ENCODE peak calls at places on chromosome 14, in eight cellular contexts. U is K562, H is heart right ventricle, M is left lung, Q is tibial nerve, I is breast epithelium, B is neural progenitor cell, L is ovary. C is an unnamed sample.

GRCh38 chr14:95513261-95513660 is 3.2 kb downstream of the SYNE3 start:
- DNase-seq in H (no peak), L (peak), Q (no peak), U (no peak), I (no peak), M (no peak), B (no peak), C (no peak)

GRCh38 chr14:50109342-50109741 is 7.0 kb downstream of the VCPKMT start:
- DNase-seq in Q (no peak), H (no peak), M (no peak), B (no peak), U (no peak), L (no peak), I (no peak), C (no peak)

GRCh38 chr14:48536318-48536717 is 860.9 kb upstream of the MDGA2 start:
- DNase-seq in I (no peak), H (no peak), B (peak), M (no peak), U (no peak), L (no peak), Q (no peak), C (no peak)

GRCh38 chr14:106690333-106690891 is 1164.0 kb downstream of the TMEM121 start:
- DNase-seq in L (no peak), U (no peak), I (no peak), H (no peak), B (no peak), M (no peak), Q (no peak), C (no peak)

GRCh38 chr14:30972882-30973582 is 52.4 kb upstream of the AP4S1 start:
- DNase-seq in H (no peak), B (no peak), L (no peak), U (no peak), Q (no peak), I (no peak), M (no peak), C (no peak)

GRCh38 chr14:59997496-59997895 is 77.6 kb downstream of the LRRC9 start:
- DNase-seq in U (no peak), H (no peak), I (no peak), L (no peak), Q (no peak), B (no peak), M (no peak), C (no peak)

GRCh38 chr14:87745507-87746118 is 247.4 kb downstream of the GALC start:
- DNase-seq in B (peak), I (no peak), H (no peak), L (no peak), M (no peak), U (peak), Q (no peak), C (no peak)

GRCh38 chr14:41899416-41899815 is 292.7 kb downstream of the LRFN5 start:
- DNase-seq in L (no peak), H (no peak), U (no peak), M (no peak), I (no peak), Q (no peak), B (no peak), C (no peak)

GRCh38 chr14:35929171-35929570 is 103.0 kb downstream of the BRMS1L start:
- DNase-seq in H (no peak), B (no peak), I (no peak), L (no peak), U (no peak), Q (no peak), M (no peak), C (no peak)

GRCh38 chr14:25111061-25111601 is 61.2 kb upstream of the STXBP6 start:
- DNase-seq in U (no peak), I (no peak), H (no peak), M (no peak), L (no peak), B (no peak), Q (no peak), C (no peak)

GRCh38 chr14:45698462-45699134 is 445.6 kb upstream of the MIS18BP1 start:
- DNase-seq in B (no peak), M (no peak), H (no peak), L (no peak), I (no peak), U (no peak), Q (no peak), C (no peak)

GRCh38 chr14:57461777-57462320 is 31.8 kb downstream of the CCDC198 start:
- DNase-seq in H (no peak), M (no peak), B (no peak), I (no peak), Q (no peak), U (no peak), L (no peak), C (no peak)

GRCh38 chr14:70666364-70666691 is 24.6 kb downstream of the TTC9 start:
- DNase-seq in H (no peak), M (no peak), I (no peak), U (no peak), B (no peak), L (no peak), Q (no peak), C (no peak)

GRCh38 chr14:55383039-55383438 is 28.6 kb downstream of the ATG14 start:
- DNase-seq in I (no peak), Q (no peak), M (no peak), H (no peak), B (no peak), U (no peak), L (no peak), C (no peak)

GRCh38 chr14:106694638-106695393 is 1168.4 kb downstream of the TMEM121 start:
- DNase-seq in I (no peak), B (no peak), M (no peak), L (no peak), U (no peak), H (peak), Q (no peak), C (no peak)

GRCh38 chr14:59389936-59390335 is 75.2 kb downstream of the GPR135 start:
- DNase-seq in H (no peak), L (no peak), I (no peak), B (no peak), Q (no peak), M (no peak), U (no peak), C (no peak)

GRCh38 chr14:34965912-34966311 is 16.9 kb upstream of the SRP54 start:
- DNase-seq in M (no peak), Q (no peak), I (no peak), B (no peak), H (no peak), L (no peak), U (no peak), C (no peak)

GRCh38 chr14:76724827-76725550 is 36.3 kb upstream of the VASH1 start:
- DNase-seq in U (no peak), L (no peak), B (no peak), Q (no peak), M (no peak), H (no peak), I (no peak), C (no peak)

GRCh38 chr14:76699901-76700590 is 61.2 kb upstream of the VASH1 start:
- DNase-seq in U (no peak), H (no peak), L (no peak), M (no peak), B (no peak), Q (no peak), I (no peak), C (no peak)

GRCh38 chr14:44567997-44568396 is 60.9 kb upstream of the FSCB start:
- DNase-seq in I (no peak), H (no peak), Q (no peak), L (no peak), U (no peak), B (no peak), M (no peak), C (no peak)

GRCh38 chr14:105197274-105197673 is 16.2 kb upstream of the NUDT14 start:
- DNase-seq in Q (no peak), B (peak), U (no peak), M (no peak), H (peak), I (no peak), L (no peak), C (no peak)

GRCh38 chr14:103103461-103104388 is 9.2 kb downstream of the EXOC3L4 start:
- DNase-seq in U (no peak), B (no peak), Q (no peak), I (no peak), L (no peak), M (peak), H (peak), C (no peak)

GRCh38 chr14:100537701-100538565 is 49.3 kb downstream of the BEGAIN start:
- DNase-seq in H (peak), B (no peak), Q (peak), M (peak), I (peak), U (no peak), L (peak), C (peak)

GRCh38 chr14:62162998-62163589 is 400.9 kb downstream of the SNAPC1 start:
- DNase-seq in I (no peak), B (peak), L (no peak), U (peak), Q (no peak), H (no peak), M (no peak), C (no peak)

GRCh38 chr14:62710811-62711210 is 334.4 kb downstream of the KCNH5 start:
- DNase-seq in M (no peak), Q (no peak), H (no peak), B (no peak), L (no peak), U (no peak), I (no peak), C (no peak)

GRCh38 chr14:78705989-78706388 is 535.8 kb downstream of the NRXN3 start:
- DNase-seq in I (no peak), L (no peak), M (no peak), B (no peak), H (no peak), Q (no peak), U (no peak), C (no peak)

GRCh38 chr14:33938131-33938949 is 12.5 kb downstream of the EGLN3 start:
- DNase-seq in I (peak), B (peak), H (peak), Q (no peak), M (peak), U (peak), L (peak), C (no peak)

GRCh38 chr14:99602054-99602787 is 1.8 kb downstream of the CCDC85C start:
- DNase-seq in Q (no peak), M (no peak), L (no peak), I (no peak), B (peak), H (no peak), U (no peak), C (no peak)

GRCh38 chr14:55712505-55712904 is 132.5 kb downstream of the KTN1 start:
- DNase-seq in U (no peak), M (peak), I (no peak), B (no peak), Q (no peak), H (peak), L (no peak), C (no peak)

GRCh38 chr14:46405095-46405494 is 246.5 kb downstream of the RPL10L start:
- DNase-seq in U (no peak), H (no peak), B (no peak), L (no peak), Q (no peak), I (no peak), M (no peak), C (no peak)

GRCh38 chr14:64444984-64445845 is 20.1 kb upstream of the AKAP5 start:
- DNase-seq in H (no peak), U (no peak), L (no peak), M (no peak), I (no peak), Q (no peak), B (no peak), C (no peak)
- TF ChIP-seq CTCF in H (no peak), U (no peak), L (no peak), M (no peak), I (no peak), Q (no peak), B (no peak), C (no peak)

GRCh38 chr14:26206640-26207039 is 391.2 kb downstream of the NOVA1 start:
- DNase-seq in Q (no peak), U (no peak), B (no peak), H (no peak), M (no peak), I (no peak), L (no peak), C (no peak)

GRCh38 chr14:26200675-26201074 is 397.2 kb downstream of the NOVA1 start:
- DNase-seq in B (no peak), M (no peak), Q (no peak), I (no peak), H (no peak), U (no peak), L (no peak), C (no peak)

GRCh38 chr14:26199599-26200370 is 398.0 kb downstream of the NOVA1 start:
- DNase-seq in U (no peak), M (no peak), B (no peak), Q (no peak), H (no peak), I (no peak), L (no peak), C (no peak)

GRCh38 chr14:26204362-26204953 is 393.4 kb downstream of the NOVA1 start:
- DNase-seq in M (no peak), L (no peak), H (no peak), Q (no peak), B (peak), U (no peak), I (no peak), C (no peak)

DNA sequence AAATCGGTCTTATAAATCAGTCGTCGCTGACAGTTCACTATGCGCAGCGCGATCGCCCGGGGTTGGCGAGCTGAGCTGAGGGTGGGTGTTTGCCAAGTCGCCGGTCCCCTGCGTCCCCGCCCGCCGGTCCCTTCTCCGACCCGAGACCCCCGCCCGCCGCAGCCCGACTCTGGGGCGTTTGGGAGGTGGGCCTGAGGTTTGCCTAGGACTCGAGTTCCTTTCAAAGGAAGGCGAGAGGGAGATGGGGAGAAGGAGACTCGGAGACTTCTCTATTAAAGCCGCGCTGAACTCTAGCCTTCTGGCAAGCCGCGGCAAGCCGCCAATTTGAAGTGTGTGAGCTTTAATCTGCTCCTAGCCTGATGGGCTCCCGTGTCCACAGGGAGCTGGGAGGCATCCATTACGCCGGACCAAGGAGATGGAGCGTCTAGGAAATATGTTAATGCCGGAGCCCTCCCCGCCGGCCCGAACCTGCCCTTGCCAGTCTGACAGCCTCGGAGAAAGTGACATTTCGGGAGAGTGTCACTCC is 392.8 kb downstream of the NOVA1 start:
- DNase-seq in L (peak), B (peak), U (no peak), M (peak), I (peak), Q (peak), H (peak), C (no peak)
- H3K4me3 ChIP-seq in L (peak), B (peak), U (no peak), M (peak), I (peak), Q (peak), H (peak), C (peak)

GRCh38 chr14:80606347-80606772 is 335.2 kb downstream of the CEP128 start:
- DNase-seq in I (no peak), L (no peak), Q (no peak), U (no peak), M (no peak), B (no peak), H (no peak), C (no peak)
- H3K27ac ChIP-seq in I (no peak), L (no peak), Q (peak), U (no peak), M (no peak), B (no peak), H (peak), C (no peak)

DNA sequence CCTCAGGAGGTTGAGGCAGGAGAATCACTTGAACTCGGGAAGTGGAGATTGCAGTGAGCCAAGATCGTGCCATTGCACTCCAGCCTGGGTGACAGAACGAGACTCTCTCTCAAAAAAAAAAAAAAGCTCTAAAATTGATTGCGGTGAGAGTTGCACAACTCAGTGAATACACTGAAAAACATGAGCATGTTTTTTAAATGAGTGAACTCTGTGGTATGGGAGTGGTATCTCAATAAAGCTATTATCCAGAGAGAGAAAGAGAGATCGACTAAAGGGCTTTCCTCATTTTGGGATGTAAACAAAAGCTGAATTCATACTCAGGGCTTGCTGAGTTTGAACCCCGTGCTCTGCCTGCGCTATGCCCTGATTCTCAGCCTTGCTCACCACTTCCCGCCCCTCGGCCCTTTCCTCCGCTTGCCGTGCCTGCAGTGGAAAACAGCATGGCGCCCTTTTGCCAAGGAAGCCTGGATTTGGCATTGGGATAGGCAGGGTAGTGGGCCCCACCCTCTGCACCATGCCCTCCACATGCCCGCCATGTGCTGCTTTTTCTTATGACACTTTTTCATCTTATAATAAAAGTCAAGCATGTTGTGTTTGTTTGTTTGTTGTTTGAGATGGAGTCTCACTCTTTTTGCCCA is 102.5 kb downstream of the LGMN start:
- DNase-seq in U (no peak), B (no peak), M (no peak), L (no peak), I (no peak), Q (no peak), H (no peak), C (no peak)
- TF ChIP-seq CTCF in U (no peak), B (no peak), M (no peak), L (no peak), I (no peak), Q (no peak), H (no peak), C (no peak)

GRCh38 chr14:104126753-104127152 is 11.6 kb upstream of the KIF26A start:
- DNase-seq in H (no peak), B (no peak), I (no peak), L (no peak), M (no peak), Q (no peak), U (no peak), C (no peak)
- H3K4me3 ChIP-seq in H (no peak), B (no peak), I (no peak), L (no peak), M (no peak), Q (no peak), U (no peak), C (no peak)

DNA sequence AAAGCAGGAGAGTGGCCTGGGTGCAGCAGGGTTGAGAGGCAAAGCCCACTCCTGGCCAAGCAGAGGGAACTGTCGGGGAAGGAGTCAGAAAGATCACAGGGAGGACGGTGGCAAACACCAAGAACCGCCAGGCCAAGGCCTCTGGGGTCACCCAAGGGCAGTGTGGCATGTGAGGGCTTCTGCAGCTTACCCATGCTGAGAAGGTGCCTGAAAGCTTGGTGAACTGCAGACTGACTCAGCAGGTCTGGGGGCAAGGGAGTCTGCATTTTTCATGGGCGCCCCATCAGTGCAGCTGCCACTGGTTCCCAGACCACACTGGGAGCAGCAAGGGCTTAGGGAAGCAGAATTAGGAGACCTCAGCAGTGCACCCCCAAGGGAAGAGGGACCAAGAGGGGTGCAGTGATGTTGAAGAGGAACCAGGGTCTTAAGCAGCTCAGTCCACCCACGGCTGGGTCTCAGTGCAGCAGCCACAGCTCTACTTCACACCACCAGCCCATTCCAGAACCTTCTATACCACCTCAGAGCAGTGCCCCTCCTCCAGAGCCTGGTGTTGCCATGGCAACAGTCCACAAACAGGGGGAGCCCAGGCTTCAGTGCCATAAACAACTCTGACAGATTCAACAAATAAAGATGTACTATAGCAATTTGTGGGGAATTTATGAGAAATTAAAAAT is 59.4 kb downstream of the ITPK1 start:
- DNase-seq in M (peak), B (peak), U (peak), Q (no peak), L (no peak), I (no peak), H (no peak), C (no peak)
- H3K27ac ChIP-seq in M (no peak), B (no peak), U (no peak), Q (peak), L (no peak), I (no peak), H (peak), C (peak)

DNA sequence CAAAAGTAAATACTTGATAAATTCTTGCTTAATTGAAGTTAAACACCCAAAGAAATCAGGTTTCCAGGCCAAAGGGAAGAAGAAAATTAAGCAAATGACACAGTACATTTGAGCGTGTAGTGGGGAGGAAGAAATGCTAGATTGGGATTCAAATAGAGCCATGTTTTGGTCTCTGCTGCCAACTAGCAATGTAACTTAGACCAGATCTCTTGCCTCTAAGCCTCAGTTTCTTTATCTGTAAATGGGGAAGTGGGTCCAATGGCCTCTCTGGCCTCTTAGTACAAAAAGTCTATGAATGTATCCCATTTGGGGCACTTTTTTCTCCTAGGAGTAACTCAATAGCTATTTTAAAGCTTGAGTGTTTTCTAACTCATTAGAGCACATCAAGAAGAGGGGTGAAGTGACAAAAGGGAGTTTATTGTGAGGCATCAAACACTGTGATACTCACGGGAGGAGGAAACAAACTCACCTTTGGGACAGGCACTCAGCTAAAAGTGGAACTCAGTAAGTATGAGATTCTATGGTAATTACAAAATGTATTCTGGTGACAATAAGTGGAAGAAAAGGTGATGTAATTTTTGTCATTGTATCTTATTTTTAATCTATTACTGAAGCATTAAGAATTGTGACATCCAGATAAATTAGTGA is 55.8 kb downstream of the DAD1 start:
- DNase-seq in I (no peak), U (no peak), M (no peak), H (no peak), Q (no peak), L (no peak), B (no peak), C (no peak)
- TF ChIP-seq CTCF in I (no peak), U (no peak), M (no peak), H (no peak), Q (no peak), L (no peak), B (no peak), C (no peak)